ENCODE peak calls at places on chromosomes 5 and 9, in eight cellular contexts. J, H, P, Y, L, K, T and A are unnamed samples.
A peak's percentile ranks its signal among the peaks of the same experiment; 100 is the strongest.

GRCh38 chr5:139394654-139395566 is at the start of gene PROB1:
- DNase-seq in J (no peak), H (no peak), P (no peak), Y (no peak), L (peak; percentile 67), K (no peak), T (no peak), A (peak; percentile 48)

GRCh38 chr5:180251141-180251540 is 40.7 kb downstream of the MAPK9 start:
- DNase-seq in J (no peak), H (no peak), P (no peak), Y (no peak), L (no peak), K (no peak), T (no peak), A (no peak)

GRCh38 chr9:111955048-111955447 is 58.4 kb downstream of the UGCG start:
- DNase-seq in J (no peak), H (no peak), P (no peak), Y (no peak), L (no peak), K (no peak), T (no peak), A (no peak)

GRCh38 chr5:32645246-32645645 is 59.9 kb downstream of the SUB1 start:
- DNase-seq in J (no peak), H (no peak), P (no peak), Y (no peak), L (no peak), K (no peak), T (no peak), A (no peak)

GRCh38 chr9:124820606-124821246 is 32.5 kb upstream of the WDR38 start:
- DNase-seq in J (no peak), H (no peak), P (no peak), Y (no peak), L (no peak), K (no peak), T (no peak), A (no peak)

GRCh38 chr5:173329370-173330150 is 1.3 kb upstream of the STC2 start:
- DNase-seq in J (no peak), H (peak; percentile 25), P (no peak), Y (no peak), L (no peak), K (no peak), T (no peak), A (peak; percentile 66)

GRCh38 chr5:56078675-56079500 is 84.1 kb upstream of the IL6ST start:
- DNase-seq in J (no peak), H (no peak), P (no peak), Y (no peak), L (peak; percentile 39), K (peak; percentile 41), T (peak; percentile 69), A (peak; percentile 42)

GRCh38 chr5:57895766-57896165 is 413.2 kb upstream of the ACTBL2 start:
- DNase-seq in J (no peak), H (no peak), P (no peak), Y (no peak), L (no peak), K (peak; percentile 65), T (no peak), A (no peak)

GRCh38 chr9:751137-752051 is 90.1 kb upstream of the DMRT1 start:
- DNase-seq in J (no peak), H (no peak), P (no peak), Y (no peak), L (no peak), K (peak; percentile 15), T (no peak), A (no peak)

GRCh38 chr5:65050826-65051498 is 282.2 kb downstream of the CWC27 start:
- DNase-seq in J (no peak), H (no peak), P (no peak), Y (no peak), L (no peak), K (no peak), T (no peak), A (no peak)

GRCh38 chr9:78826521-78826920 is 529.6 kb downstream of the PSAT1 start:
- DNase-seq in J (no peak), H (no peak), P (no peak), Y (no peak), L (no peak), K (no peak), T (no peak), A (no peak)

GRCh38 chr9:116564266-116564793 is 122.8 kb upstream of the TRIM32 start:
- DNase-seq in J (no peak), H (no peak), P (no peak), Y (no peak), L (no peak), K (no peak), T (no peak), A (no peak)

GRCh38 chr5:35092703-35093102 is 45.0 kb upstream of the AGXT2 start:
- DNase-seq in J (no peak), H (no peak), P (no peak), Y (no peak), L (no peak), K (no peak), T (no peak), A (no peak)
- TF ChIP-seq CTCF in J (no peak), H (no peak), P (no peak), Y (no peak), L (no peak), K (no peak), T (no peak), A (no peak)

DNA sequence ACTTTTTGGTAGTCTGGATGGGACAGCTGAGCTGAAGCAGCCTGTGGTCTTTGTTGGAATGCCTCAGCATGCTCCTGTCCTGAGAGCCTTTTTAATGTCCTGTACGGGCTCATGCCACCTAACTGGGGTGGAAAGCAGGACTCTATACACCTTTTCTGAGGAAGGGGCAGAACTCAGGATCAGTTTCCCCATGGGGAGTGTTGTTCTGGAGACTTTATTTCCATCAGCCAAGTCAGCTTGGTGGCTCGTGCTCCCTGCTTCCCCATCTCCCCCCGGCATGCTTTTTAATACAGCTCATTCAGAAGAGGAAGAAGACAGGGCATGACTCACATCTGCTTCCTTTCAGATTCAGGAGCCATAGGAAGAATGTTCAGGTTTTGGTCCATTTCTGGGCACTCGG is 5.1 kb upstream of the SEPTIN8 start:
- DNase-seq in J (no peak), H (no peak), P (no peak), Y (no peak), L (no peak), K (peak; percentile 74), T (no peak), A (no peak)
- TF ChIP-seq POLR2A in J (no peak), H (no peak), P (no peak), Y (no peak), L (no peak), K (no peak), T (no peak), A (no peak)

GRCh38 chr9:127020526-127021078 is 101.8 kb downstream of the ANGPTL2 start:
- DNase-seq in J (no peak), H (no peak), P (no peak), Y (no peak), L (no peak), K (no peak), T (no peak), A (no peak)

GRCh38 chr9:127025042-127025441 is 97.4 kb downstream of the ANGPTL2 start:
- DNase-seq in J (no peak), H (no peak), P (no peak), Y (peak; percentile 34), L (no peak), K (peak; percentile 65), T (no peak), A (no peak)

GRCh38 chr9:127020036-127020435 is 102.4 kb downstream of the ANGPTL2 start:
- DNase-seq in J (no peak), H (no peak), P (no peak), Y (no peak), L (no peak), K (no peak), T (no peak), A (no peak)

GRCh38 chr9:127021664-127022337 is 100.6 kb downstream of the ANGPTL2 start:
- DNase-seq in J (no peak), H (no peak), P (peak; percentile 47), Y (peak; percentile 36), L (peak; percentile 63), K (peak; percentile 100), T (peak; percentile 88), A (no peak)

DNA sequence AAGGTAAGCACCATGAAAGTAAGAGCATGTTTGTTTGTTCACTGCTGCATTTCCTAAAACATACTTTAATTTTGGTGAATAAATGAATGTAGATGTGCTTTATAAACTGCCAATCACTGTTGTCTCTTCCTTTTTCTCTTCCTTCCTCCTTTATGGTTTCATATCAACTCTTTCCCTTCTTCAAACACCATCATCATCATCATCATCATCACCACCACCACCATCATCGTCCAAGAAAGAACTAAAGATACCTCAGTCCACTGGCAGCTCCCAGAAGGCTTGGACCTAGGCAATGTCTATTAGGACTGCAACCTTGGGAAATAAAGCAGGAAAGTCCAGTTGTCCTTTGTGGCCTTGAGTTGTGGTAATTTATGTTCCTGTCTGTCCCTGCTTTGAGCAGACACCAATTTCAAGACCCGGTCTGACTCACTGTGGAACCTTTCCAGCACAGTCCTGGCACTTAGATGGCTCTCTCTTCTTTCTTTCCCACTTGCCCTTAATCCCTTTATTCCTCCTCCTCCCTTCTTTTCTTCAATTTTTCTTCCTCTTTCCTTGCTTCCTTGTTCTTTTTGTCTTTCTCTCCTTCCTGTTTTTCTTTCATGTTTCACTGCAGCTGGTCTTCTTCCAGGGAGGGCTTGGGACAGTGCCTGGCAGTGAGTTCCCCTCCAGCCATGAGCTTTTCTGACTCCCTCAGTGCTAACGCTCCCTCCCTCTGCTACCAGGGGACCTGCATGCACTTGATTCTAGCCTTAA is 99.3 kb downstream of the ANGPTL2 start:
- DNase-seq in J (no peak), H (no peak), P (no peak), Y (peak; percentile 42), L (peak; percentile 58), K (no peak), T (no peak), A (no peak)
- H3K27ac ChIP-seq in J (peak overlapping the region; percentile 91), H (no peak overlapping the region), P (peak overlapping the region; percentile 83), Y (peak overlapping the region; percentile 90), L (peak overlapping the region; percentile 13), K (no peak overlapping the region), T (peak overlapping the region; percentile 83), A (no peak overlapping the region)

GRCh38 chr5:116544542-116545241 is 29.9 kb downstream of the SEMA6A start:
- DNase-seq in J (no peak), H (no peak), P (no peak), Y (no peak), L (peak; percentile 55), K (no peak), T (no peak), A (no peak)

GRCh38 chr5:116546743-116547124 is 27.9 kb downstream of the SEMA6A start:
- DNase-seq in J (no peak), H (no peak), P (no peak), Y (no peak), L (no peak), K (no peak), T (no peak), A (no peak)

GRCh38 chr5:116546033-116546742 is 28.4 kb downstream of the SEMA6A start:
- DNase-seq in J (no peak), H (no peak), P (no peak), Y (no peak), L (peak; percentile 88), K (no peak), T (no peak), A (no peak)

GRCh38 chr5:116542619-116543018 is 32.0 kb downstream of the SEMA6A start:
- DNase-seq in J (no peak), H (no peak), P (no peak), Y (no peak), L (no peak), K (no peak), T (no peak), A (no peak)

DNA sequence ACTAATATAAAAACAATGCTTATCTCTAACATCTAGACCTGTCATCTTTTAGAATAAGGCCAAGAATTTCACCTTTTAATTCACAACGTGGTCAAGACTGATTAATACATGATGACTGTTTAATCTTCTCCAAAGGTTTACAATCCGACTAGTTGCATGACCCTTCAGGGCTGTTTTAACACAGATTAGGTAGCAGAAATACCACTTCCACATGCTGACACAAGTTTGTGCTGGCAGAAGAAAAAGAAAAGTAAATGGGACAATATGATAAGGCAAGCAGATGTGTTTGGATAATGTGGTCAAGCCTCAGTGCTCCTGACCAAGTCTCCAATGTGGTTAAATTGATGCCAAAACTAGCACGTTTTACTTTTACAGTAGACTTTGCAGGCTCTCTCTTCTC is 31.1 kb downstream of the SEMA6A start:
- DNase-seq in J (no peak), H (no peak), P (no peak), Y (no peak), L (no peak), K (no peak), T (no peak), A (no peak)
- TF ChIP-seq CTCF in J (no peak), H (no peak), P (no peak), Y (no peak), L (no peak), K (no peak), T (no peak), A (no peak)